ENCODE peak calls at places on chromosomes 5 and 9, in five cellular contexts. I, J, V, N and K are unnamed samples.

GRCh38 chr9:136416427-136416826 is 6.0 kb downstream of the PMPCA start:
- DNase-seq in V (no peak), J (no peak), N (no peak), I (no peak), K (no peak)

GRCh38 chr9:78025186-78025585 is 6.4 kb downstream of the GNAQ start:
- DNase-seq in I (no peak), N (no peak), J (no peak), V (no peak), K (no peak)

GRCh38 chr5:6158974-6159863 is 219.1 kb downstream of the MED10 start:
- DNase-seq in V (no peak), J (no peak), N (no peak), I (no peak), K (no peak)

GRCh38 chr5:118144540-118144939 is 843.8 kb downstream of the DTWD2 start:
- DNase-seq in N (no peak), V (no peak), I (no peak), J (no peak), K (no peak)

GRCh38 chr9:23775549-23775948 is 50.5 kb downstream of the ELAVL2 start:
- DNase-seq in I (no peak), J (no peak), N (no peak), V (no peak), K (no peak)

GRCh38 chr9:106921989-106922388 is 59.0 kb downstream of the ZNF462 start:
- DNase-seq in N (no peak), I (no peak), V (no peak), J (no peak), K (no peak)

GRCh38 chr5:1330847-1331831 is 13.8 kb downstream of the CLPTM1L start:
- DNase-seq in V (no peak), I (no peak), J (no peak), N (no peak), K (no peak)

GRCh38 chr5:43192558-43193170 is 639 bp downstream of the NIM1K start:
- DNase-seq in I (peak), V (peak), N (no peak), J (no peak), K (no peak)

GRCh38 chr5:124979174-124979573 is 232.7 kb upstream of the ZNF608 start:
- DNase-seq in J (no peak), I (no peak), V (no peak), N (no peak), K (no peak)

GRCh38 chr9:120563044-120563443 is 16.9 kb downstream of the CDK5RAP2 start:
- DNase-seq in I (no peak), J (no peak), N (no peak), V (no peak), K (no peak)

GRCh38 chr9:89718176-89718575 is 113.4 kb downstream of the GADD45G start:
- DNase-seq in I (no peak), V (no peak), N (no peak), J (no peak), K (no peak)

GRCh38 chr5:137470111-137470920 is 28.8 kb downstream of the SPOCK1 start:
- DNase-seq in V (no peak), I (no peak), N (no peak), J (no peak), K (no peak)

GRCh38 chr9:109349431-109349846 is 28.6 kb upstream of the EPB41L4B start:
- DNase-seq in J (no peak), V (no peak), N (no peak), I (no peak), K (no peak)

GRCh38 chr5:174723979-174724483 is 351 bp upstream of the MSX2 start:
- DNase-seq in V (no peak), N (no peak), I (no peak), J (no peak), K (no peak)

GRCh38 chr9:133818444-133818843 is 80.3 kb upstream of the SARDH start:
- DNase-seq in V (no peak), J (no peak), N (no peak), I (no peak), K (no peak)

GRCh38 chr9:20624201-20625002 is 2.1 kb upstream of the MLLT3 start:
- DNase-seq in J (no peak), N (peak), V (peak), I (peak), K (peak)

GRCh38 chr5:165630211-165630866 is 2124.9 kb downstream of the MAT2B start:
- DNase-seq in J (no peak), N (no peak), V (peak), I (peak), K (no peak)

GRCh38 chr9:72365525-72366256 is 683 bp upstream of the ZFAND5 start:
- DNase-seq in I (peak), V (peak), N (peak), J (peak), K (peak)

GRCh38 chr9:69157751-69158466 is 16.2 kb upstream of the TJP2 start:
- DNase-seq in V (no peak), J (no peak), N (no peak), I (no peak), K (no peak)

GRCh38 chr9:108212179-108212578 is 643.6 kb downstream of the ACTL7B start:
- DNase-seq in I (no peak), J (no peak), V (no peak), N (no peak), K (no peak)

GRCh38 chr9:35760651-35761050 is 6.6 kb upstream of the MSMP start:
- DNase-seq in V (no peak), J (no peak), I (no peak), N (no peak), K (no peak)

GRCh38 chr5:39517800-39518199 is 93.0 kb upstream of the DAB2 start:
- DNase-seq in V (no peak), I (no peak), N (no peak), J (no peak), K (no peak)

GRCh38 chr9:128056086-128056485 is 11.0 kb downstream of the NAIF1 start:
- DNase-seq in J (no peak), I (no peak), V (no peak), N (no peak), K (no peak)

GRCh38 chr9:91591627-91592026 is 168.0 kb upstream of the NFIL3 start:
- DNase-seq in J (no peak), N (no peak), V (no peak), I (no peak), K (no peak)

GRCh38 chr5:141875022-141875740 is 3.0 kb downstream of the PCDH1 start:
- DNase-seq in N (no peak), J (no peak), V (no peak), I (no peak), K (no peak)

GRCh38 chr5:84370176-84370575 is 14.5 kb downstream of the EDIL3 start:
- DNase-seq in N (no peak), J (no peak), I (no peak), V (no peak), K (no peak)

GRCh38 chr9:105296889-105297288 is 52.4 kb downstream of the SLC44A1 start:
- DNase-seq in J (no peak), V (no peak), N (no peak), I (no peak), K (no peak)

GRCh38 chr9:95458666-95459065 is 58.1 kb downstream of the PTCH1 start:
- DNase-seq in N (no peak), I (no peak), V (no peak), J (no peak), K (no peak)

GRCh38 chr5:112604741-112605390 is 132.8 kb upstream of the APC start:
- DNase-seq in I (no peak), V (peak), N (no peak), J (no peak), K (no peak)

GRCh38 chr5:1908931-1909330 is 26.2 kb upstream of the IRX4 start:
- DNase-seq in N (no peak), I (no peak), V (no peak), J (no peak), K (no peak)